ENCODE peak calls at places on chromosome 13, in six cellular contexts. One of them, this sample, is unnamed.

GRCh38 chr13:43520331-43520730 is 266.4 kb downstream of the ENOX1 start:
- DNase-seq in AG04449: no peak
- DNase-seq in body of pancreas: no peak
- DNase-seq in bronchial epithelial cell: no peak
- DNase-seq in stomach: no peak
- DNase-seq in spleen: no peak
- DNase-seq in this sample: no peak

GRCh38 chr13:48653074-48654054 is at the start of gene CYSLTR2:
- DNase-seq in AG04449: no peak
- DNase-seq in body of pancreas: no peak
- DNase-seq in bronchial epithelial cell: no peak
- DNase-seq in stomach: no peak
- DNase-seq in spleen: no peak
- DNase-seq in this sample: no peak

GRCh38 chr13:113921763-113922162 is 52.1 kb downstream of the C13orf46 start:
- DNase-seq in AG04449: no peak
- DNase-seq in body of pancreas: no peak
- DNase-seq in bronchial epithelial cell: no peak
- DNase-seq in stomach: peak
- DNase-seq in spleen: no peak
- DNase-seq in this sample: no peak

GRCh38 chr13:80465321-80465720 is 124.4 kb upstream of the SPRY2 start:
- DNase-seq in AG04449: no peak
- DNase-seq in body of pancreas: no peak
- DNase-seq in bronchial epithelial cell: no peak
- DNase-seq in stomach: no peak
- DNase-seq in spleen: no peak
- DNase-seq in this sample: no peak

GRCh38 chr13:96726651-96727050 is 267.6 kb downstream of the OXGR1 start:
- DNase-seq in AG04449: no peak
- DNase-seq in body of pancreas: no peak
- DNase-seq in bronchial epithelial cell: no peak
- DNase-seq in stomach: no peak
- DNase-seq in spleen: no peak
- DNase-seq in this sample: no peak

GRCh38 chr13:113414335-113414734 is 39.0 kb downstream of the ADPRHL1 start:
- DNase-seq in AG04449: no peak
- DNase-seq in body of pancreas: no peak
- DNase-seq in bronchial epithelial cell: no peak
- DNase-seq in stomach: no peak
- DNase-seq in spleen: no peak
- DNase-seq in this sample: no peak

GRCh38 chr13:36700170-36700569 is 26.4 kb downstream of the SERTM1 start:
- DNase-seq in AG04449: no peak
- DNase-seq in body of pancreas: no peak
- DNase-seq in bronchial epithelial cell: no peak
- DNase-seq in stomach: no peak
- DNase-seq in spleen: no peak
- DNase-seq in this sample: no peak

GRCh38 chr13:46637213-46637612 is 84.2 kb downstream of the LRCH1 start:
- DNase-seq in AG04449: no peak
- DNase-seq in body of pancreas: no peak
- DNase-seq in bronchial epithelial cell: no peak
- DNase-seq in stomach: no peak
- DNase-seq in spleen: no peak
- DNase-seq in this sample: no peak

GRCh38 chr13:28401303-28402056 is 93.4 kb downstream of the FLT1 start:
- DNase-seq in AG04449: peak
- DNase-seq in body of pancreas: no peak
- DNase-seq in bronchial epithelial cell: no peak
- DNase-seq in stomach: no peak
- DNase-seq in spleen: no peak
- DNase-seq in this sample: no peak

GRCh38 chr13:112105244-112105681 is 38.3 kb downstream of the SOX1 start:
- DNase-seq in AG04449: no peak
- DNase-seq in body of pancreas: no peak
- DNase-seq in bronchial epithelial cell: no peak
- DNase-seq in stomach: no peak
- DNase-seq in spleen: no peak
- DNase-seq in this sample: no peak

GRCh38 chr13:45500492-45501174 is 35.9 kb downstream of the COG3 start:
- DNase-seq in AG04449: no peak
- DNase-seq in body of pancreas: no peak
- DNase-seq in bronchial epithelial cell: peak
- DNase-seq in stomach: no peak
- DNase-seq in spleen: no peak
- DNase-seq in this sample: no peak

GRCh38 chr13:49972709-49973108 is 24.1 kb upstream of the TRIM13 start:
- DNase-seq in AG04449: no peak
- DNase-seq in body of pancreas: peak
- DNase-seq in bronchial epithelial cell: no peak
- DNase-seq in stomach: peak
- DNase-seq in spleen: no peak
- DNase-seq in this sample: no peak

GRCh38 chr13:97125810-97126738 is 96.1 kb upstream of the MBNL2 start:
- DNase-seq in AG04449: no peak
- DNase-seq in body of pancreas: no peak
- DNase-seq in bronchial epithelial cell: peak
- DNase-seq in stomach: no peak
- DNase-seq in spleen: no peak
- DNase-seq in this sample: no peak

GRCh38 chr13:112447761-112448603 is 71.8 kb downstream of the SPACA7 start:
- DNase-seq in AG04449: no peak
- DNase-seq in body of pancreas: no peak
- DNase-seq in bronchial epithelial cell: no peak
- DNase-seq in stomach: peak
- DNase-seq in spleen: peak
- DNase-seq in this sample: no peak

GRCh38 chr13:20193924-20194631 is 1.3 kb upstream of the GJB2 start:
- DNase-seq in AG04449: no peak
- DNase-seq in body of pancreas: no peak
- DNase-seq in bronchial epithelial cell: peak
- DNase-seq in stomach: no peak
- DNase-seq in spleen: no peak
- DNase-seq in this sample: no peak

GRCh38 chr13:59391696-59392095 is 772.0 kb downstream of the DIAPH3 start:
- DNase-seq in AG04449: no peak
- DNase-seq in body of pancreas: peak
- DNase-seq in bronchial epithelial cell: peak
- DNase-seq in stomach: peak
- DNase-seq in spleen: no peak
- DNase-seq in this sample: peak

GRCh38 chr13:29940715-29941114 is 90.3 kb upstream of the UBL3 start:
- DNase-seq in AG04449: no peak
- DNase-seq in body of pancreas: no peak
- DNase-seq in bronchial epithelial cell: no peak
- DNase-seq in stomach: no peak
- DNase-seq in spleen: no peak
- DNase-seq in this sample: no peak

GRCh38 chr13:42574011-42574410 is at the start of gene TNFSF11:
- DNase-seq in AG04449: no peak
- DNase-seq in body of pancreas: no peak
- DNase-seq in bronchial epithelial cell: no peak
- DNase-seq in stomach: no peak
- DNase-seq in spleen: no peak
- DNase-seq in this sample: no peak

GRCh38 chr13:27403252-27403678 is 21.2 kb upstream of the GTF3A start:
- DNase-seq in AG04449: peak
- DNase-seq in body of pancreas: peak
- DNase-seq in bronchial epithelial cell: peak
- DNase-seq in stomach: no peak
- DNase-seq in spleen: no peak
- DNase-seq in this sample: no peak

GRCh38 chr13:98386632-98387031 is 190.3 kb downstream of the STK24 start:
- DNase-seq in AG04449: no peak
- DNase-seq in body of pancreas: no peak
- DNase-seq in bronchial epithelial cell: peak
- DNase-seq in stomach: no peak
- DNase-seq in spleen: no peak
- DNase-seq in this sample: no peak

GRCh38 chr13:92804346-92804745 is 422.3 kb upstream of the GPC6 start:
- DNase-seq in AG04449: no peak
- DNase-seq in body of pancreas: no peak
- DNase-seq in bronchial epithelial cell: peak
- DNase-seq in stomach: no peak
- DNase-seq in spleen: no peak
- DNase-seq in this sample: no peak

GRCh38 chr13:99617474-99618255 is 116.4 kb downstream of the TM9SF2 start:
- DNase-seq in AG04449: no peak
- DNase-seq in body of pancreas: no peak
- DNase-seq in bronchial epithelial cell: no peak
- DNase-seq in stomach: no peak
- DNase-seq in spleen: no peak
- DNase-seq in this sample: no peak

GRCh38 chr13:95494082-95494681 is 58.3 kb upstream of the CLDN10 start:
- DNase-seq in AG04449: no peak
- DNase-seq in body of pancreas: no peak
- DNase-seq in bronchial epithelial cell: peak
- DNase-seq in stomach: no peak
- DNase-seq in spleen: no peak
- DNase-seq in this sample: peak

DNA sequence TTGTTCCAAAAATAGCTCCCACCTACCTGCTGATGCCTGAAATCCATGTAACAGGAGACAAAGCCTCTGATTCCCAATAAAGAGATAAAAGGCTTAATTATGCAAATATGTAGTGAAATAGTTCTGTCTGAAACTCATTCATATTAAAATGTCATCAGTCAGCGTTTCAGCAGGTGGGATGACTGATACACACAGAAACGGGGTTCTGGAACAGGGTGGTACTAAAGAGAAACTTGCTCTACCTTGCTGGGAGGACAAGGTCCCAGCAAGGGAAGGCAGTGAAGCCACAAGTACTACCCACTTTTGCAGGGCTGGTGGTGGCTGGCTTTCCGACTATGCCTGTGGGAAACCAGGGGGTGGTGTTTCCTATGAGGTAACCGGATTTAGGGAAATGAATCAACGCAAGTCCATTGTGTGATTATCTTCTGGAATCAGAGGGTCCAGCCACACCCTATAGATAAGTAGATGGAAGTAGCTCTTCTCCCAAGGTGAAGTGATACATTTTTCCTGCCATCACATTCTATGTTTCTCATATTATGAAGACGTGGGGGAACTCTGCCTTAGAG is 76.3 kb downstream of the KL start:
- DNase-seq in AG04449: no peak
- DNase-seq in body of pancreas: no peak
- DNase-seq in bronchial epithelial cell: no peak
- DNase-seq in stomach: no peak
- DNase-seq in spleen: no peak
- DNase-seq in this sample: no peak
- H3K4me3 ChIP-seq in AG04449: no peak
- H3K4me3 ChIP-seq in body of pancreas: no peak
- H3K4me3 ChIP-seq in bronchial epithelial cell: no peak
- H3K4me3 ChIP-seq in stomach: no peak
- H3K4me3 ChIP-seq in spleen: no peak
- H3K4me3 ChIP-seq in this sample: no peak

DNA sequence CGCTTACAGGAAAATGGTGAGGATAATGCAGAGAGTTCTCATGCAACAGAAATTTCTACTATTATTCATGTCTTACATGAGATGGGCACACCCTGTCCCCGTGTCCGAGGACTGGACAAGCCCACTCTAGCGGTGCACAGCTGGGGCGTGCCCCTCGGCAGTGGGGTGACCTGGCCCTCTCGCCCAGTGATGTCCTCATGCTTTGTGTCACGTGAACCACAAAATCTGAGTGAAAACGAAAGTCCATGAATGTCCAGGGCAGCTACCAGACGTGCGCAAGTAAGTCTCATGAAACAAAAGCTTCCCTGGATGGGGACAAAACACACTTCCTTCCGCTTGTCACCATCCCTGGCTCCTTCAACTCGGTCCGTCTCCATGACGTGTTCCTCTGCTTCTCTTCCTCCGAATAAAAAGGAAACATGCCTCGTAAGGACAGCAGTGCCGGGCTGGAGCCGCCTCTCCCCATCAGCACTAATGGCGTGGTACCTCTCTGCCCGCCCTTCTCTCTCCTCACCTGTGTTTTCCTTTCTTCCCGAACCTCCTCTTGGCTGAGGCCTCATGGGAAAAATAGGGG is 45.6 kb downstream of the ANKRD10 start:
- DNase-seq in AG04449: no peak
- DNase-seq in body of pancreas: no peak
- DNase-seq in bronchial epithelial cell: no peak
- DNase-seq in stomach: no peak
- DNase-seq in spleen: no peak
- DNase-seq in this sample: no peak
- H3K4me3 ChIP-seq in AG04449: peak
- H3K4me3 ChIP-seq in body of pancreas: no peak
- H3K4me3 ChIP-seq in bronchial epithelial cell: no peak
- H3K4me3 ChIP-seq in stomach: peak
- H3K4me3 ChIP-seq in spleen: peak
- H3K4me3 ChIP-seq in this sample: no peak

GRCh38 chr13:110978390-110978789 is 63.5 kb upstream of the ANKRD10 start:
- DNase-seq in AG04449: no peak
- DNase-seq in body of pancreas: no peak
- DNase-seq in bronchial epithelial cell: no peak
- DNase-seq in stomach: no peak
- DNase-seq in spleen: no peak
- DNase-seq in this sample: no peak

GRCh38 chr13:110984798-110985197 is 69.9 kb upstream of the ANKRD10 start:
- DNase-seq in AG04449: no peak
- DNase-seq in body of pancreas: no peak
- DNase-seq in bronchial epithelial cell: no peak
- DNase-seq in stomach: no peak
- DNase-seq in spleen: no peak
- DNase-seq in this sample: no peak

GRCh38 chr13:110984392-110984791 is 69.5 kb upstream of the ANKRD10 start:
- DNase-seq in AG04449: no peak
- DNase-seq in body of pancreas: no peak
- DNase-seq in bronchial epithelial cell: no peak
- DNase-seq in stomach: no peak
- DNase-seq in spleen: no peak
- DNase-seq in this sample: no peak

GRCh38 chr13:110980921-110981320 is 66.1 kb upstream of the ANKRD10 start:
- DNase-seq in AG04449: no peak
- DNase-seq in body of pancreas: no peak
- DNase-seq in bronchial epithelial cell: no peak
- DNase-seq in stomach: no peak
- DNase-seq in spleen: no peak
- DNase-seq in this sample: no peak

DNA sequence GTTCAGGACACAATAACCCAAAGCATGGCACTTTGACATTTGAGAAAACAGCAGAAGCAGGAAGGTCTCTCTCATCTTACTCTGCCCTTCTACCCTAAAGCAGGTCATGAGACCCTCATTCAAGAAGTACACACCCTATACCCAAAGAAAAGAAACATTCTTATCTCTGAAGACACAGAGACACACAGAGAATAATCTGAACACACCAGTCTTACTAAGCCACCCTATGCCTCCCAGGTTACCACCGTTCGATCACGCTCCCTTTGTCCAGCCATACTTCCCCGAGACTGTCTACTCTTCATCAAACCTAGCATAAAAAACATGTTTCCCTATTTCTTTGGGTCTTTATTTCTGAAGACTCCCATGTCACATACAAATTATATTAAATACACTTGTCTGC is 66.5 kb upstream of the ANKRD10 start:
- DNase-seq in AG04449: no peak
- DNase-seq in body of pancreas: no peak
- DNase-seq in bronchial epithelial cell: no peak
- DNase-seq in stomach: no peak
- DNase-seq in spleen: no peak
- DNase-seq in this sample: no peak
- H3K4me3 ChIP-seq in AG04449: no peak
- H3K4me3 ChIP-seq in body of pancreas: no peak
- H3K4me3 ChIP-seq in bronchial epithelial cell: no peak
- H3K4me3 ChIP-seq in stomach: no peak
- H3K4me3 ChIP-seq in spleen: no peak
- H3K4me3 ChIP-seq in this sample: no peak

GRCh38 chr13:35475131-35475959 is 1.1 kb downstream of the MAB21L1 start:
- DNase-seq in AG04449: no peak
- DNase-seq in body of pancreas: no peak
- DNase-seq in bronchial epithelial cell: peak
- DNase-seq in stomach: peak
- DNase-seq in spleen: peak
- DNase-seq in this sample: no peak
- H3K4me3 ChIP-seq in AG04449: peak
- H3K4me3 ChIP-seq in body of pancreas: no peak
- H3K4me3 ChIP-seq in bronchial epithelial cell: peak
- H3K4me3 ChIP-seq in stomach: peak
- H3K4me3 ChIP-seq in spleen: peak
- H3K4me3 ChIP-seq in this sample: no peak

This sample was measured in LNCaP clone FGC.